ENCODE peak calls at places on chromosomes 1 and 21, in five cellular contexts. M is MM.1S; X is Peyer's patch; L is NCI-H82; Q is activated CD8-positive, alpha-beta memory T cell treated with anti-CD3 and anti-CD28 coated beads, Interleukin-2, amount 50 U/mL, for 48 hours. S is an unnamed sample.

GRCh38 chr1:34500451-34500850 is 254.4 kb upstream of the GJB5 start:
- DNase-seq in X (no peak), L (no peak), M (peak), Q (no peak), S (peak)

GRCh38 chr1:225418598-225418997 is 9.2 kb downstream of the LBR start:
- DNase-seq in L (no peak), Q (no peak), M (no peak), X (no peak), S (no peak)

GRCh38 chr1:163069142-163069541 is at the start of gene RGS4:
- DNase-seq in X (no peak), L (peak), Q (no peak), M (no peak), S (peak)

GRCh38 chr1:147569587-147570241 is 28.4 kb downstream of the BCL9 start:
- DNase-seq in Q (no peak), M (no peak), X (no peak), L (no peak), S (no peak)

GRCh38 chr1:202063093-202063492 is 52.7 kb downstream of the ELF3 start:
- DNase-seq in Q (no peak), M (no peak), L (no peak), X (no peak), S (no peak)

GRCh38 chr21:33330726-33331125 is 6.0 kb downstream of the IFNAR1 start:
- DNase-seq in Q (no peak), X (no peak), L (no peak), M (peak), S (no peak)

GRCh38 chr1:183914283-183914682 is 109.4 kb downstream of the RGL1 start:
- DNase-seq in L (no peak), M (no peak), X (no peak), Q (no peak), S (no peak)

GRCh38 chr1:170765712-170766330 is 101.9 kb downstream of the PRRX1 start:
- DNase-seq in X (no peak), M (peak), Q (no peak), L (peak), S (no peak)

GRCh38 chr1:207856276-207857023 is 54.5 kb downstream of the CD34 start:
- DNase-seq in X (no peak), L (no peak), M (no peak), Q (peak), S (no peak)

GRCh38 chr21:25385912-25386474 is 221.3 kb downstream of the MRPL39 start:
- DNase-seq in Q (no peak), L (peak), X (no peak), M (peak), S (no peak)

GRCh38 chr1:238324465-238324864 is 433.7 kb upstream of the ZP4 start:
- DNase-seq in L (no peak), X (no peak), Q (no peak), M (no peak), S (no peak)

GRCh38 chr1:116477428-116477827 is 93.4 kb downstream of the CD58 start:
- DNase-seq in L (no peak), Q (no peak), X (no peak), M (no peak), S (no peak)

GRCh38 chr1:44406761-44407429 is 1.8 kb downstream of the RNF220 start:
- DNase-seq in M (no peak), X (peak), Q (peak), L (peak), S (peak)

GRCh38 chr1:1910651-1911389 is 4.2 kb upstream of the CALML6 start:
- DNase-seq in M (no peak), L (no peak), X (no peak), Q (no peak), S (no peak)

GRCh38 chr1:82517586-82517985 is 716.9 kb downstream of the ADGRL2 start:
- DNase-seq in Q (no peak), L (peak), M (no peak), X (no peak), S (peak)

GRCh38 chr1:231236938-231237337 is 4.1 kb upstream of the GNPAT start:
- DNase-seq in M (no peak), Q (no peak), L (no peak), X (no peak), S (no peak)

GRCh38 chr1:92029241-92029922 is 403 bp upstream of the EPHX4 start:
- DNase-seq in Q (no peak), X (no peak), M (no peak), L (no peak), S (no peak)

GRCh38 chr1:6490181-6491075 is 1.0 kb downstream of the PLEKHG5 start:
- DNase-seq in X (peak), M (peak), L (peak), Q (peak), S (peak)

GRCh38 chr1:151815716-151816327 is 10.6 kb upstream of the LINGO4 start:
- DNase-seq in M (peak), X (peak), Q (no peak), L (no peak), S (no peak)

GRCh38 chr1:36008546-36009197 is 75.2 kb upstream of the TEKT2 start:
- DNase-seq in X (no peak), Q (no peak), M (no peak), L (no peak), S (no peak)

GRCh38 chr1:231642600-231643332 is 16.2 kb downstream of the DISC1 start:
- DNase-seq in X (no peak), Q (no peak), L (no peak), M (no peak), S (no peak)

GRCh38 chr21:42347601-42348327 is 3.0 kb downstream of the TFF2 start:
- DNase-seq in X (no peak), Q (peak), L (no peak), M (no peak), S (no peak)

GRCh38 chr1:153395136-153395685 is 4.3 kb upstream of the S100A8 start:
- DNase-seq in X (no peak), M (no peak), L (no peak), Q (no peak), S (peak)

GRCh38 chr1:63087966-63088365 is 234.4 kb upstream of the FOXD3 start:
- DNase-seq in X (no peak), Q (no peak), L (peak), M (no peak), S (peak)

GRCh38 chr1:161068306-161069200 is 1.1 kb downstream of the ARHGAP30 start:
- DNase-seq in Q (peak), X (peak), M (peak), L (peak), S (no peak)

GRCh38 chr1:23449918-23450317 is 25.4 kb upstream of the TCEA3 start:
- DNase-seq in Q (no peak), L (peak), X (peak), M (no peak), S (no peak)

GRCh38 chr1:42168798-42169197 is 4.3 kb upstream of the GUCA2A start:
- DNase-seq in X (no peak), Q (no peak), L (no peak), M (no peak), S (no peak)

GRCh38 chr21:46065215-46065992 is 32.5 kb upstream of the COL6A2 start:
- DNase-seq in L (no peak), X (peak), M (no peak), Q (peak), S (no peak)

GRCh38 chr1:208924958-208925357 is 658.6 kb upstream of the CAMK1G start:
- DNase-seq in X (no peak), Q (no peak), M (no peak), L (no peak), S (no peak)

GRCh38 chr1:101139130-101139529 is 97.7 kb upstream of the S1PR1 start:
- DNase-seq in L (peak), Q (no peak), X (no peak), M (no peak), S (no peak)

GRCh38 chr1:231357831-231358354 is 19.8 kb downstream of the SPRTN start:
- DNase-seq in X (peak), M (peak), L (peak), Q (peak), S (no peak)

S was measured in ecto neural progenitor cell.